ENCODE peak calls at places on chromosome 5, in nine cellular contexts. One of them, this sample, is unnamed.

GRCh38 chr5:157476699-157477408 is 16.8 kb downstream of the NIPAL4 start:
- DNase-seq in colonic mucosa: peak; percentile 45
- DNase-seq in body of pancreas: peak; percentile 39
- DNase-seq in aorta: peak; percentile 4
- DNase-seq in fibroblast of lung: peak; percentile 63
- DNase-seq in adrenal gland: peak; percentile 45
- DNase-seq in A549: peak; percentile 87
- DNase-seq in transverse colon: no peak
- DNase-seq in IMR-90: peak; percentile 74
- DNase-seq in this sample: peak; percentile 37

GRCh38 chr5:76111510-76112174 is 28.5 kb downstream of the SV2C start:
- DNase-seq in IMR-90: no peak
- DNase-seq in aorta: no peak
- DNase-seq in transverse colon: no peak
- DNase-seq in fibroblast of lung: no peak
- DNase-seq in A549: no peak
- DNase-seq in adrenal gland: peak; percentile 30
- DNase-seq in body of pancreas: peak; percentile 27
- DNase-seq in colonic mucosa: no peak
- DNase-seq in this sample: no peak

GRCh38 chr5:81268797-81269196 is 32.6 kb upstream of the ZCCHC9 start:
- DNase-seq in colonic mucosa: no peak
- DNase-seq in fibroblast of lung: peak; percentile 88
- DNase-seq in adrenal gland: no peak
- DNase-seq in transverse colon: no peak
- DNase-seq in aorta: no peak
- DNase-seq in IMR-90: peak; percentile 88
- DNase-seq in A549: peak; percentile 33
- DNase-seq in body of pancreas: no peak
- DNase-seq in this sample: peak; percentile 49

GRCh38 chr5:170554566-170555267 is 50.9 kb downstream of the KCNIP1 start:
- DNase-seq in aorta: no peak
- DNase-seq in body of pancreas: no peak
- DNase-seq in colonic mucosa: peak; percentile 20
- DNase-seq in fibroblast of lung: peak; percentile 71
- DNase-seq in A549: no peak
- DNase-seq in adrenal gland: no peak
- DNase-seq in IMR-90: peak; percentile 72
- DNase-seq in transverse colon: peak; percentile 19
- DNase-seq in this sample: peak; percentile 15

GRCh38 chr5:178940569-178941360 is at the start of gene ZNF454:
- DNase-seq in colonic mucosa: peak; percentile 90
- DNase-seq in transverse colon: peak; percentile 82
- DNase-seq in IMR-90: peak; percentile 62
- DNase-seq in adrenal gland: peak; percentile 82
- DNase-seq in aorta: peak; percentile 96
- DNase-seq in A549: no peak
- DNase-seq in body of pancreas: peak; percentile 97
- DNase-seq in fibroblast of lung: peak; percentile 94
- DNase-seq in this sample: peak; percentile 38

GRCh38 chr5:179226696-179227095 is 118.6 kb downstream of the ADAMTS2 start:
- DNase-seq in fibroblast of lung: peak; percentile 18
- DNase-seq in aorta: no peak
- DNase-seq in body of pancreas: peak; percentile 3
- DNase-seq in adrenal gland: no peak
- DNase-seq in colonic mucosa: no peak
- DNase-seq in A549: no peak
- DNase-seq in transverse colon: no peak
- DNase-seq in IMR-90: no peak
- DNase-seq in this sample: no peak

GRCh38 chr5:124365491-124365890 is 380.9 kb downstream of the ZNF608 start:
- DNase-seq in adrenal gland: no peak
- DNase-seq in colonic mucosa: no peak
- DNase-seq in aorta: no peak
- DNase-seq in body of pancreas: no peak
- DNase-seq in A549: no peak
- DNase-seq in transverse colon: no peak
- DNase-seq in IMR-90: no peak
- DNase-seq in fibroblast of lung: no peak
- DNase-seq in this sample: no peak

GRCh38 chr5:132259061-132259851 is 1.8 kb downstream of the PDLIM4 start:
- DNase-seq in colonic mucosa: peak; percentile 28
- DNase-seq in transverse colon: peak; percentile 56
- DNase-seq in adrenal gland: peak; percentile 44
- DNase-seq in body of pancreas: peak; percentile 52
- DNase-seq in A549: no peak
- DNase-seq in aorta: peak; percentile 93
- DNase-seq in IMR-90: peak; percentile 95
- DNase-seq in fibroblast of lung: peak; percentile 94
- DNase-seq in this sample: peak; percentile 74

GRCh38 chr5:139654875-139655491 is 6.8 kb downstream of the CXXC5 start:
- DNase-seq in transverse colon: no peak
- DNase-seq in adrenal gland: no peak
- DNase-seq in colonic mucosa: no peak
- DNase-seq in body of pancreas: peak; percentile 65
- DNase-seq in aorta: no peak
- DNase-seq in IMR-90: no peak
- DNase-seq in A549: no peak
- DNase-seq in fibroblast of lung: no peak
- DNase-seq in this sample: no peak

GRCh38 chr5:75660678-75661465 is 49.6 kb downstream of the ANKDD1B start:
- DNase-seq in IMR-90: no peak
- DNase-seq in adrenal gland: no peak
- DNase-seq in transverse colon: no peak
- DNase-seq in colonic mucosa: no peak
- DNase-seq in aorta: no peak
- DNase-seq in A549: no peak
- DNase-seq in fibroblast of lung: no peak
- DNase-seq in body of pancreas: no peak
- DNase-seq in this sample: no peak

GRCh38 chr5:93145767-93146166 is 435.3 kb downstream of the NR2F1-AS1 start:
- DNase-seq in IMR-90: peak; percentile 36
- DNase-seq in body of pancreas: no peak
- DNase-seq in fibroblast of lung: peak; percentile 71
- DNase-seq in colonic mucosa: no peak
- DNase-seq in A549: no peak
- DNase-seq in aorta: no peak
- DNase-seq in transverse colon: no peak
- DNase-seq in adrenal gland: no peak
- DNase-seq in this sample: no peak

GRCh38 chr5:10233505-10233904 is 16.2 kb downstream of the ATPSCKMT start:
- DNase-seq in IMR-90: peak; percentile 97
- DNase-seq in adrenal gland: no peak
- DNase-seq in body of pancreas: no peak
- DNase-seq in A549: peak; percentile 47
- DNase-seq in colonic mucosa: no peak
- DNase-seq in aorta: no peak
- DNase-seq in transverse colon: no peak
- DNase-seq in fibroblast of lung: peak; percentile 92
- DNase-seq in this sample: peak; percentile 84

GRCh38 chr5:154523104-154523503 is 45.1 kb upstream of the HAND1 start:
- DNase-seq in fibroblast of lung: no peak
- DNase-seq in IMR-90: no peak
- DNase-seq in adrenal gland: no peak
- DNase-seq in body of pancreas: no peak
- DNase-seq in aorta: no peak
- DNase-seq in colonic mucosa: no peak
- DNase-seq in A549: no peak
- DNase-seq in transverse colon: no peak
- DNase-seq in this sample: no peak

GRCh38 chr5:89273289-89273688 is 390.3 kb upstream of the MEF2C start:
- DNase-seq in aorta: no peak
- DNase-seq in fibroblast of lung: no peak
- DNase-seq in adrenal gland: no peak
- DNase-seq in body of pancreas: no peak
- DNase-seq in colonic mucosa: no peak
- DNase-seq in IMR-90: no peak
- DNase-seq in transverse colon: no peak
- DNase-seq in A549: no peak
- DNase-seq in this sample: no peak

DNA sequence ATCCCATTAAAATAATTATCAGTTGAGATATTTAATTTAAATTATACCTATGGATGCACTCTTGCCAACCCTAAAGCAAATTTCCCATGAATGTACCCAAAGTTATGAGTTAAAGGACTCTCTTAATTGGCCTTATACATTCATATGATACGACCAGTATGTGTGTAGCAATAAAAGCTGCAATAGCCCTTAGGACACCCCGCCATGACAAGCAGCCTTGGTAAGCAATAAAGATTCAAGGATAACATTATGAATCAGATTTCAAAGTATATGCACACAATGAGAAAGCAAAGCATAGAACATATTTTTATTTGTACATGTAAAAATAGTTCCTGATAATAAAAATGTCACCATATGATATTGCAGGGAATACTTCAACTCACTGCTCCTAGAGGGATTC is 1699.3 kb upstream of the CDH9 start:
- DNase-seq in aorta: no peak
- DNase-seq in colonic mucosa: no peak
- DNase-seq in transverse colon: no peak
- DNase-seq in IMR-90: no peak
- DNase-seq in fibroblast of lung: no peak
- DNase-seq in A549: no peak
- DNase-seq in body of pancreas: no peak
- DNase-seq in adrenal gland: no peak
- DNase-seq in this sample: no peak
- H3K27ac ChIP-seq in aorta: no peak overlapping the region
- H3K27ac ChIP-seq in colonic mucosa: no peak overlapping the region
- H3K27ac ChIP-seq in transverse colon: no peak overlapping the region
- H3K27ac ChIP-seq in IMR-90: no peak overlapping the region
- H3K27ac ChIP-seq in fibroblast of lung: no peak overlapping the region
- H3K27ac ChIP-seq in A549: no peak overlapping the region
- H3K27ac ChIP-seq in body of pancreas: no peak overlapping the region
- H3K27ac ChIP-seq in adrenal gland: no peak overlapping the region
- H3K27ac ChIP-seq in this sample: no peak overlapping the region

GRCh38 chr5:180829711-180830110 is 27.1 kb upstream of the MGAT1 start:
- DNase-seq in A549: no peak
- DNase-seq in aorta: no peak
- DNase-seq in fibroblast of lung: no peak
- DNase-seq in colonic mucosa: no peak
- DNase-seq in body of pancreas: no peak
- DNase-seq in IMR-90: no peak
- DNase-seq in adrenal gland: no peak
- DNase-seq in transverse colon: no peak
- DNase-seq in this sample: no peak

GRCh38 chr5:180831139-180832080 is 28.8 kb upstream of the MGAT1 start:
- DNase-seq in adrenal gland: peak; percentile 87
- DNase-seq in transverse colon: peak; percentile 92
- DNase-seq in aorta: peak; percentile 95
- DNase-seq in fibroblast of lung: peak; percentile 68
- DNase-seq in IMR-90: peak; percentile 60
- DNase-seq in colonic mucosa: peak; percentile 92
- DNase-seq in body of pancreas: peak; percentile 89
- DNase-seq in A549: peak; percentile 90
- DNase-seq in this sample: peak; percentile 20

GRCh38 chr5:180830253-180831138 is 27.9 kb upstream of the MGAT1 start:
- DNase-seq in aorta: no peak
- DNase-seq in adrenal gland: peak; percentile 71
- DNase-seq in A549: peak; percentile 56
- DNase-seq in fibroblast of lung: no peak
- DNase-seq in IMR-90: peak; percentile 39
- DNase-seq in colonic mucosa: peak; percentile 74
- DNase-seq in transverse colon: peak; percentile 85
- DNase-seq in body of pancreas: peak; percentile 81
- DNase-seq in this sample: no peak

DNA sequence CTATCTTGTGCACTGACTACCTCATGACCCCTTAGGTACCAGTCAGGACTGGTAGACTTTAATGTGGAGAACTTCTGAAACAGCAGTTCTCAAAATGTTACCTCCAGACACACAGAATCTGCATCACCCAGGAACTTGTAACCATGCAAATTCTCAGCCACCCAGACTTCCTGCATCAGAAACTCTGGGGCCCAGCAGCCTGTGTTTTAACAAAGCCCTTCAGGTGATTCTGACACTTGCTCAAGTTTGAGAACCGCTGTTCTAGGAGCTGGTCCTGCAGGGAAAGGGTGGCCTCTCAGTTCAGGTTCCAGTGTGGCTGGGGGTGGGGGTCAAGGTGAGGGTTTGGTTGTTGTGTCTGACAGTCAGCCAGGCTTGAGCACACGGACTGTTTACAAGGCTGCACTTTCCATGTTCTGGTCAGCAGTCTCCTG is 28.4 kb downstream of the ZFP62 start:
- DNase-seq in IMR-90: no peak
- DNase-seq in A549: no peak
- DNase-seq in fibroblast of lung: no peak
- DNase-seq in aorta: no peak
- DNase-seq in adrenal gland: no peak
- DNase-seq in transverse colon: peak; percentile 39
- DNase-seq in colonic mucosa: no peak
- DNase-seq in body of pancreas: no peak
- DNase-seq in this sample: no peak
- H3K4me3 ChIP-seq in IMR-90: no peak overlapping the region
- H3K4me3 ChIP-seq in A549: peak overlapping the region; percentile 66
- H3K4me3 ChIP-seq in fibroblast of lung: peak overlapping the region; percentile 89
- H3K4me3 ChIP-seq in aorta: no peak overlapping the region
- H3K4me3 ChIP-seq in adrenal gland: no peak overlapping the region
- H3K4me3 ChIP-seq in transverse colon: no peak overlapping the region
- H3K4me3 ChIP-seq in colonic mucosa: peak overlapping the region; percentile 81
- H3K4me3 ChIP-seq in body of pancreas: no peak overlapping the region
- H3K4me3 ChIP-seq in this sample: peak overlapping the region; percentile 73

DNA sequence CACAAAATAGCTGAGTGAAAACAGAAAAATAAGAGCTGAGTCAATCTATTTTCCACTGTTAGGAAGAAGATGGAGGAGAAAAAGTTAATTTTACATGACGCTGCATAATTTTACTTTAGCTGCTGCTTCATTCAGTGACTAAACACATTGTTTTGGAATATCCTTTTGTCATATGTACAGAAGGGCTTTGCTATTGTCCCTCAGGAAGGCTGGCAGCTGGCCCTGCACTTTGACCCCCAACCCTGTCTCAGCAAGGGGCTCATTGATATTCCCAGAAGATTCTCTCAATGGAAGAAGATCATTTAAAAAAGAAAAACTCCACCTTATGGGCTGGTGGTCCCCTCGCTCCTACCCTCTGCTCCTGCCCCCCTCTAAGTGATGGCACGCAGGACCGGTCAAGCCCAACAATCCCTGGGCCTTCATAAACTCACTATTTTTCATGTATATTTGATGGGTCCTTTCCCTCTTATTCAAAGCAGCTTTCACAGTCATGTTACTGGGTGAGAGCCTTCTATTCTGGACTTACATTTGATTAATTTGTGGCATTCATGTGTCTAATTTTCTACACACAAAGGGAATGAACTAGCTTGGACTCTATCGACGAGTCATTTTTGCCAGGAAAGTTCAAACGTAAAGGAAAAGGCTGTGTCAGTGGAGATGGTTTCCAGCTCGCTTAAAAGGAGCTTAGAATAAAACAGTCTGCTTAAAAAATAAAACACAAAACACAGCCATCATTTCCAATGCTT is 104.8 kb downstream of the EFNA5 start:
- DNase-seq in body of pancreas: no peak
- DNase-seq in colonic mucosa: no peak
- DNase-seq in IMR-90: no peak
- DNase-seq in transverse colon: no peak
- DNase-seq in adrenal gland: no peak
- DNase-seq in aorta: no peak
- DNase-seq in A549: no peak
- DNase-seq in fibroblast of lung: peak; percentile 28
- DNase-seq in this sample: no peak
- H3K27ac ChIP-seq in body of pancreas: no peak overlapping the region
- H3K27ac ChIP-seq in colonic mucosa: no peak overlapping the region
- H3K27ac ChIP-seq in IMR-90: no peak overlapping the region
- H3K27ac ChIP-seq in transverse colon: no peak overlapping the region
- H3K27ac ChIP-seq in adrenal gland: no peak overlapping the region
- H3K27ac ChIP-seq in aorta: peak overlapping the region; percentile 3
- H3K27ac ChIP-seq in A549: peak overlapping the region; percentile 67
- H3K27ac ChIP-seq in fibroblast of lung: no peak overlapping the region
- H3K27ac ChIP-seq in this sample: no peak overlapping the region

GRCh38 chr5:35657877-35658276 is 40.2 kb downstream of the SPEF2 start:
- DNase-seq in fibroblast of lung: no peak
- DNase-seq in body of pancreas: no peak
- DNase-seq in IMR-90: no peak
- DNase-seq in transverse colon: no peak
- DNase-seq in colonic mucosa: no peak
- DNase-seq in aorta: no peak
- DNase-seq in A549: no peak
- DNase-seq in adrenal gland: no peak
- DNase-seq in this sample: no peak
- H3K4me3 ChIP-seq in fibroblast of lung: no peak overlapping the region
- H3K4me3 ChIP-seq in body of pancreas: no peak overlapping the region
- H3K4me3 ChIP-seq in IMR-90: no peak overlapping the region
- H3K4me3 ChIP-seq in transverse colon: no peak overlapping the region
- H3K4me3 ChIP-seq in colonic mucosa: no peak overlapping the region
- H3K4me3 ChIP-seq in aorta: no peak overlapping the region
- H3K4me3 ChIP-seq in A549: no peak overlapping the region
- H3K4me3 ChIP-seq in adrenal gland: no peak overlapping the region
- H3K4me3 ChIP-seq in this sample: no peak overlapping the region

This sample was measured in AG04450.